ENCODE peak calls at places on chromosome 17, in five cellular contexts. P is stimulated activated CD8-positive, alpha-beta memory T cell treated with anti-CD3 and anti-CD28 coated beads, Interleukin-7, amount 100 ng/mL, for 1 hour; S is fibroblast of lung; U is amniotic epithelial cell; X is GM19239. C is an unnamed sample.
A peak's percentile ranks its signal among the peaks of the same experiment; 100 is the strongest.

GRCh38 chr17:48483471-48484131 is 47.2 kb downstream of the HOXB1 start:
- DNase-seq in P (no peak), S (peak; percentile 96), U (peak; percentile 99), X (peak; percentile 29), C (peak; percentile 22)

GRCh38 chr17:15915996-15916395 is 28.9 kb upstream of the ADORA2B start:
- DNase-seq in P (no peak), S (no peak), U (no peak), X (no peak), C (no peak)

GRCh38 chr17:16926061-16926511 is 45.8 kb downstream of the TNFRSF13B start:
- DNase-seq in P (no peak), S (no peak), U (no peak), X (no peak), C (no peak)

GRCh38 chr17:17141860-17142552 is 64.1 kb downstream of the PLD6 start:
- DNase-seq in P (no peak), S (peak; percentile 56), U (peak; percentile 47), X (no peak), C (peak; percentile 71)

GRCh38 chr17:66451188-66452149 is 149.1 kb downstream of the PRKCA start:
- DNase-seq in P (no peak), S (no peak), U (no peak), X (no peak), C (no peak)

GRCh38 chr17:4543557-4544026 is 11.6 kb downstream of the MYBBP1A start:
- DNase-seq in P (no peak), S (no peak), U (no peak), X (no peak), C (no peak)

GRCh38 chr17:48816774-48817590 is at the start of gene TTLL6:
- DNase-seq in P (peak; percentile 43), S (peak; percentile 66), U (peak; percentile 83), X (peak; percentile 72), C (peak; percentile 91)

GRCh38 chr17:67266496-67266895 is 21.5 kb upstream of the HELZ start:
- DNase-seq in P (no peak), S (no peak), U (no peak), X (no peak), C (no peak)

GRCh38 chr17:73307130-73307529 is 4.7 kb downstream of the CDC42EP4 start:
- DNase-seq in P (no peak), S (no peak), U (no peak), X (no peak), C (no peak)

GRCh38 chr17:45322168-45322567 is 5.3 kb upstream of the MAP3K14 start:
- DNase-seq in P (no peak), S (no peak), U (no peak), X (no peak), C (no peak)

GRCh38 chr17:15954222-15954621 is 9.3 kb downstream of the ADORA2B start:
- DNase-seq in P (no peak), S (peak; percentile 86), U (peak; percentile 86), X (no peak), C (no peak)

GRCh38 chr17:57995076-57995956 is 7.3 kb upstream of the VEZF1 start:
- DNase-seq in P (no peak), S (peak; percentile 84), U (peak; percentile 80), X (no peak), C (peak; percentile 61)

GRCh38 chr17:38706625-38707298 is 1.7 kb downstream of the MLLT6 start:
- DNase-seq in P (no peak), S (no peak), U (no peak), X (no peak), C (peak; percentile 43)

GRCh38 chr17:17022011-17022800 is 20.1 kb upstream of the MPRIP start:
- DNase-seq in P (no peak), S (no peak), U (no peak), X (no peak), C (no peak)

GRCh38 chr17:35788504-35788998 is 6.9 kb downstream of the MMP28 start:
- DNase-seq in P (no peak), S (peak; percentile 94), U (peak; percentile 97), X (no peak), C (no peak)

GRCh38 chr17:77769215-77769614 is 189.3 kb upstream of the TNRC6C start:
- DNase-seq in P (no peak), S (no peak), U (no peak), X (no peak), C (no peak)

GRCh38 chr17:40598021-40598927 is 33.0 kb upstream of the CCR7 start:
- DNase-seq in P (no peak), S (no peak), U (no peak), X (no peak), C (no peak)

GRCh38 chr17:17524091-17524490 is 27.9 kb upstream of the RASD1 start:
- DNase-seq in P (no peak), S (no peak), U (no peak), X (no peak), C (no peak)

GRCh38 chr17:79406316-79406715 is 204.5 kb downstream of the RBFOX3 start:
- DNase-seq in P (no peak), S (no peak), U (no peak), X (no peak), C (no peak)

GRCh38 chr17:73798111-73798748 is 154.0 kb upstream of the SDK2 start:
- DNase-seq in P (no peak), S (peak; percentile 100), U (peak; percentile 99), X (no peak), C (no peak)